ENCODE peak calls at places on chromosome 13, in four cellular contexts. Z is psoas muscle, H is heart left ventricle, C is left ventricle myocardium inferior. N is an unnamed sample.

GRCh38 chr13:20160346-20161274 is at the start of gene GJA3:
- DNase-seq in Z (no peak), H (peak; percentile 73), C (peak; percentile 64), N (no peak)

GRCh38 chr13:41365636-41366035 is 54.6 kb downstream of the NAA16 start:
- DNase-seq in Z (no peak), H (no peak), C (no peak), N (no peak)

GRCh38 chr13:83216521-83217245 is 665.6 kb downstream of the SLITRK1 start:
- DNase-seq in Z (no peak), H (no peak), C (no peak), N (no peak)

GRCh38 chr13:77749481-77749880 is 52.0 kb downstream of the SLAIN1 start:
- DNase-seq in Z (no peak), H (no peak), C (no peak), N (no peak)

GRCh38 chr13:32205426-32206096 is 109.6 kb downstream of the ZAR1L start:
- DNase-seq in Z (no peak), H (no peak), C (no peak), N (no peak)

GRCh38 chr13:83881917-83882625 is at the start of gene SLITRK1:
- DNase-seq in Z (peak; percentile 20), H (no peak), C (no peak), N (peak; percentile 81)

GRCh38 chr13:97583884-97584497 is 150.0 kb downstream of the RAP2A start:
- DNase-seq in Z (no peak), H (no peak), C (no peak), N (no peak)

GRCh38 chr13:40764587-40765403 is 6.2 kb downstream of the MRPS31 start:
- DNase-seq in Z (no peak), H (no peak), C (no peak), N (no peak)

GRCh38 chr13:46124967-46125933 is 20.4 kb upstream of the CPB2 start:
- DNase-seq in Z (no peak), H (no peak), C (no peak), N (no peak)

GRCh38 chr13:106561551-106562170 is 6.3 kb downstream of the ARGLU1 start:
- DNase-seq in Z (no peak), H (peak; percentile 32), C (no peak), N (no peak)

GRCh38 chr13:74217816-74218215 is 83.6 kb upstream of the KLF12 start:
- DNase-seq in Z (no peak), H (no peak), C (no peak), N (no peak)

GRCh38 chr13:33639158-33639557 is 178.8 kb upstream of the RFC3 start:
- DNase-seq in Z (peak; percentile 49), H (peak; percentile 45), C (no peak), N (no peak)

GRCh38 chr13:27038323-27038722 is 133.3 kb downstream of the USP12 start:
- DNase-seq in Z (no peak), H (no peak), C (no peak), N (no peak)

GRCh38 chr13:107461751-107462150 is 753.6 kb downstream of the LIG4 start:
- DNase-seq in Z (no peak), H (no peak), C (no peak), N (no peak)

GRCh38 chr13:26486550-26486949 is 70.9 kb upstream of the WASF3 start:
- DNase-seq in Z (no peak), H (peak; percentile 63), C (peak; percentile 56), N (no peak)

GRCh38 chr13:25727250-25727649 is 324.6 kb downstream of the SHISA2 start:
- DNase-seq in Z (no peak), H (no peak), C (no peak), N (no peak)

GRCh38 chr13:37175996-37176395 is 70.5 kb upstream of the CSNK1A1L start:
- DNase-seq in Z (no peak), H (no peak), C (no peak), N (no peak)

GRCh38 chr13:52162279-52163101 is 3.1 kb upstream of the NEK3 start:
- DNase-seq in Z (no peak), H (no peak), C (no peak), N (no peak)

GRCh38 chr13:111232191-111232590 is 88.3 kb upstream of the TEX29 start:
- DNase-seq in Z (no peak), H (no peak), C (no peak), N (no peak)

GRCh38 chr13:40207110-40207478 is 459.3 kb downstream of the FOXO1 start:
- DNase-seq in Z (no peak), H (no peak), C (no peak), N (no peak)

GRCh38 chr13:65638572-65639168 is 1591.5 kb downstream of the PCDH9 start:
- DNase-seq in Z (no peak), H (no peak), C (no peak), N (no peak)

GRCh38 chr13:96810104-96810503 is 184.2 kb downstream of the OXGR1 start:
- DNase-seq in Z (no peak), H (no peak), C (no peak), N (no peak)

GRCh38 chr13:47334173-47334572 is 437.3 kb upstream of the HTR2A start:
- DNase-seq in Z (peak; percentile 27), H (no peak), C (no peak), N (no peak)

GRCh38 chr13:96093296-96094006 is 3.5 kb downstream of the HS6ST3 start:
- DNase-seq in Z (no peak), H (no peak), C (no peak), N (no peak)

DNA sequence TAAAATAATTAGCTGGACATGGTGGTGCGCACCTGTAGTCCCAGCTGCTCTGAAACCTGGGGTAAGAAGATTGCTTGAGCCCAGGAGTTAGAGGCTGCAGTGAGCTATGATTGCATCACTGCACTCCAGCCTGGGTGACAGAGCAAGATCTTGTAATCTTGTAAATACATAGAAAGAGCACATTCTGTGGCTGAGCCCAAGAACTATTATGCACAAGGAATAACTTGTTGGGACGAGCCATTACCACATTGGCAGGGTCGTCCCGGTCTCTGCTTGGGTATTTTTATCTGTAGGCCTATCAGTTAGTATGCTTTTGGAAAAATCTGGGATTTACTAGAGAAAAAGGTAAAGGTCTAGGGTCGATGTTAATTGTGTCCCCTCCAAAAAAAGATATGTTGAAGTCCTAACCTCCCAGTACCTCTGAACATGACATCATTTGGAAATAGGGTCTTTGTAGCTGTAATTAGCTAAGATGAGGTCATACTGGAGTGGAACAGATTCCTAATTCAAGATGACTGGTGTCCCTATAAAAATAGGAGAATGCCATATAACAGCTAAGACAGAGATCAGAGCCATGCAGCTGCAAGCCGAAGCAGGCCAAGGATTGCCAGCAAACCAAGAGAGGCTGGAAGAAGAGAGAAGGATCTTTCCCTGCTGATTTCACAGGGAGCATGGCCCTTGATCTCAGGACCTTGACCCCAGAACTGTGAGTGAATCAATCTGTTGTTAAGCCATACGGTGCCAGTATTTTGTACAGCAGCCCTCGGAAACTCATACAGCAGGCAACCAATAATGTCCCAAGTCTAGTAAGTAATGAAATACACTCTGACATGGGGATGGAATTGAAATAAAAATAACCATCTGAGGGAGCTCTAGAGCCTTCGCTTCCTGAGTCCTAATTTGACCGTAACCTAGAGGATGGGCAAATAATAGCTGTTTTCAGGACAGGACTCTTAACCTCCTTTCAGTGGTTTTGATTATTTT is 77.0 kb downstream of the TM9SF2 start:
- DNase-seq in Z (no peak), H (no peak), C (no peak), N (no peak)
- TF ChIP-seq CTCF in Z (no peak), H (no peak), C (peak; percentile 40), N (peak; percentile 75)

GRCh38 chr13:30355405-30355741 is 48.0 kb upstream of the KATNAL1 start:
- DNase-seq in Z (no peak), H (peak; percentile 37), C (no peak), N (no peak)
- TF ChIP-seq CTCF in Z (peak; percentile 48), H (peak; percentile 43), C (peak; percentile 58), N (peak; percentile 55)

DNA sequence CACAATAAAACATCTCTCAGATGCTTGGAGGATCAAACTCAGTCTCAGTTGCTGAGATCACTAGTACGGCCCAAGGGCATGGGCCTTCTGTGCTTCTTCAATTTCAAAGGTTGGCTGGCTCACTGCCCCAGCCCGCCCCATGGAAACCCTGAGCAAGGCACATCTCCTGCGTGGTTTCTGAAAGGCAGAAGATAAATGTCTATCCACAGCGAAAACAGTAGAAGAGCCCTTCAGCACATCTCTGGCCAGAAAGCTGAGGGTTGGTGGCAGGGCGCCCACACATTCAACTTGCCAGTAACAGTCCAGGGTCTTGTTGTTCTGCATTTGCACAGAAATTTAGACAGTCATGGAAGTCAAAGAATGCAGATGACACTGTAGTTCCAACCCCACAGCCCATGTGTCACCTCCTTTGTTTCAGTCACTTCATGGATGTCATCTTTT is 24.0 kb upstream of the KATNAL1 start:
- DNase-seq in Z (peak; percentile 58), H (no peak), C (peak; percentile 22), N (no peak)
- TF ChIP-seq CTCF in Z (no peak), H (no peak), C (no peak), N (no peak)

DNA sequence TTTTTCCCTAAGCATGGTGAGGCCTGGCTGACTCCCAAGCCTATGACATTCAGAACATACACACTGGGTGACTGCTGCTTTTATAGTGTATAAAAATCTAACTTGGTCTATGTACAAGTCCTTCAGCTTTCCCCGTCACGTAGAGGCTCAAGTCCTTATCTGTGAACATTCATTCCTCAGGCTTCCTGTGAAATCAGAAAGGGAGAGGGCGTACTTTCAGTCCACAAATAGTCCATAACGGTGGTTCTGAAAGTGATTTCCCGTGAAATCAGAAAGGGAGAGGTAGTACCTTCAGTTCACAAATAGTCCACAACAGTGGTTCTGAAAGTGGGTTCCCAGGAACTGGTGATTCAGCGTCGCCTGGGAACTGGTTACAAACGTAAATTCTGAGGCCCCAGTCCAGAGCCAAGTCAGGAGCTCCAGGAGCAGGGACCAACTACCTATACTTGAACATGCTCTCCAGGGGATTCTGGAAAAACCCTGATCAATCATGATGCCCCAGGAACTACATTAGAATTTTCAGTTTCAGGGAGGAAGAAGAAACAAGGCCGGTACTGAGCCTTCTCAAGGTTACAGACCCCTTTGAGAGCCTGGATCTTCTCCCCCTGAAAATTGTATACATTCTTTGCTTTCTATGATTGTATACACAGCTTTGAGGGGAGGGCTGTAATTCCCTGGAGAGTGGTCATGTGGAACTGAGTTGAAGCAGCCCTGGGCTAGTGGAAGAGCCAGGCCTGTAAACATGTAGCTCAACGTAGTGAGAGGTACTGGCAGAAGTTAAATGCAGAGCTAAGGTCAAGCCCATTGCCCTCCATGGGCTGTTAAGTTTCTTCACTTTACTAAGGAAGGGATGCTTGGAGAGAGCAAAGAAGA is 17.3 kb downstream of the DOCK9 start:
- DNase-seq in Z (no peak), H (no peak), C (no peak), N (no peak)
- TF ChIP-seq CTCF in Z (no peak), H (no peak), C (peak; percentile 12), N (no peak)

DNA sequence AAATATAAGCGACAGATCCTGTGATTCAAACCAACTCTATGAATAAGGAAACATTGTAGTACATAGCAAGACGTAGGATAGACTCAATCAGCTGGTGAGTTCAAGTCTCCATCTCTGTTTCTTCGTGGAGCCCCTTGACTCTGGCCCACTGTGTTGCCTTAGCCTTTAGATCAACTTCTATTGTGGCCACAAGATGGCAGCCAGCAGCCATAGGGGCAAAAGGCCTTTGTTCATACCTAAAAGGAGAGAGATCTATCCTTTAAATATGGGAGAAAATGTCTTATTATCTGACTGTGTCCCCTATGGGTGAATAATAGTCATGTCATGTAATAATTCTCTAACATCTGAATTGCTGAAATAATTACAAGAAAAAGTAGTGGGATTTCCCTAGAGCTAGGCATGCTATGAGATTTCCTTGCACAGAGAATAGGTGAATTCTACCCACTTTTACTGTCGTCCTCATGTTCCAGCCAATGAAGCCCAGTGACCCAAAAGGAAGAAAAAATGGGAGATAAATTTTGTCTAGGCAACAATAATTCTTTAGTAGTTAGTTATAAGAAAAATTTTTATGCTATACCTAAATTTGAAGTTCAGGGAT is 129.4 kb downstream of the PCDH20 start:
- DNase-seq in Z (no peak), H (no peak), C (no peak), N (no peak)
- TF ChIP-seq CTCF in Z (no peak), H (no peak), C (peak; percentile 16), N (peak; percentile 33)

N was measured in chondrocyte.